ENCODE peak calls at places on chromosome X, in seven cellular contexts. M is AG04450; V is H9; J is HepG2; F is endothelial cell; T is neural progenitor cell; N is CD4-positive, alpha-beta T cell. U is an unnamed sample.
A peak's percentile ranks its signal among the peaks of the same experiment; 100 is the strongest.

GRCh38 chrX:9911479-9911878 is 55.7 kb upstream of the CLDN34 start:
- DNase-seq in M (no peak), V (no peak), J (no peak), F (no peak), T (no peak), N (no peak), U (no peak)

GRCh38 chrX:37455381-37455780 is 106.2 kb downstream of the PRRG1 start:
- DNase-seq in M (no peak), V (no peak), J (no peak), F (no peak), T (no peak), N (no peak), U (no peak)

GRCh38 chrX:71935542-71935941 is 24.9 kb downstream of the NHSL2 start:
- DNase-seq in M (no peak), V (peak; percentile 76), J (no peak), F (no peak), T (peak; percentile 77), N (no peak), U (no peak)

GRCh38 chrX:120517936-120518335 is 42.8 kb downstream of the CUL4B start:
- DNase-seq in M (peak; percentile 21), V (no peak), J (no peak), F (no peak), T (no peak), N (no peak), U (no peak)

GRCh38 chrX:119826399-119826959 is 26.3 kb downstream of the UPF3B start:
- DNase-seq in M (no peak), V (no peak), J (peak; percentile 76), F (no peak), T (no peak), N (no peak), U (no peak)

GRCh38 chrX:25531096-25531495 is 515.3 kb upstream of the ARX start:
- DNase-seq in M (no peak), V (no peak), J (no peak), F (no peak), T (no peak), N (no peak), U (no peak)

GRCh38 chrX:17836830-17837229 is 24.3 kb downstream of the RAI2 start:
- DNase-seq in M (no peak), V (no peak), J (no peak), F (no peak), T (no peak), N (no peak), U (no peak)

GRCh38 chrX:151921292-151921691 is 8.6 kb downstream of the MAGEA4 start:
- DNase-seq in M (no peak), V (no peak), J (no peak), F (no peak), T (no peak), N (no peak), U (no peak)

GRCh38 chrX:135520022-135520552 is 373 bp upstream of the INTS6L start:
- DNase-seq in M (peak; percentile 16), V (no peak), J (no peak), F (peak; percentile 4), T (peak; percentile 16), N (no peak), U (no peak)

GRCh38 chrX:23292979-23293651 is 41.5 kb upstream of the PTCHD1 start:
- DNase-seq in M (no peak), V (no peak), J (no peak), F (no peak), T (no peak), N (no peak), U (no peak)

GRCh38 chrX:24294619-24295018 is 19.2 kb downstream of the SUPT20HL2 start:
- DNase-seq in M (no peak), V (peak; percentile 75), J (no peak), F (peak; percentile 44), T (peak; percentile 76), N (no peak), U (peak; percentile 34)

GRCh38 chrX:47482512-47483309 is at the start of gene ZNF41:
- DNase-seq in M (no peak), V (peak; percentile 84), J (peak; percentile 62), F (peak; percentile 53), T (peak; percentile 76), N (peak; percentile 69), U (peak; percentile 48)

GRCh38 chrX:40201486-40201885 is 103.7 kb upstream of the BCOR start:
- DNase-seq in M (no peak), V (no peak), J (no peak), F (no peak), T (peak; percentile 37), N (no peak), U (no peak)

GRCh38 chrX:42934020-42934701 is 156.2 kb upstream of the PPP1R2C start:
- DNase-seq in M (no peak), V (no peak), J (no peak), F (no peak), T (no peak), N (no peak), U (no peak)

GRCh38 chrX:54492340-54492739 is 3.7 kb downstream of the FGD1 start:
- DNase-seq in M (no peak), V (peak; percentile 34), J (no peak), F (no peak), T (no peak), N (no peak), U (no peak)

GRCh38 chrX:129572422-129572821 is 32.4 kb downstream of the OCRL start:
- DNase-seq in M (no peak), V (no peak), J (no peak), F (no peak), T (no peak), N (no peak), U (no peak)

GRCh38 chrX:44903842-44904530 is 31.0 kb downstream of the KDM6A start:
- DNase-seq in M (no peak), V (no peak), J (no peak), F (no peak), T (no peak), N (no peak), U (no peak)

GRCh38 chrX:44906041-44906440 is 33.1 kb downstream of the KDM6A start:
- DNase-seq in M (no peak), V (no peak), J (no peak), F (no peak), T (no peak), N (no peak), U (no peak)

GRCh38 chrX:44906542-44906941 is 33.6 kb downstream of the KDM6A start:
- DNase-seq in M (no peak), V (no peak), J (no peak), F (no peak), T (no peak), N (no peak), U (no peak)

GRCh38 chrX:44903107-44903506 is 30.1 kb downstream of the KDM6A start:
- DNase-seq in M (peak; percentile 3), V (no peak), J (peak; percentile 50), F (no peak), T (no peak), N (no peak), U (no peak)

DNA sequence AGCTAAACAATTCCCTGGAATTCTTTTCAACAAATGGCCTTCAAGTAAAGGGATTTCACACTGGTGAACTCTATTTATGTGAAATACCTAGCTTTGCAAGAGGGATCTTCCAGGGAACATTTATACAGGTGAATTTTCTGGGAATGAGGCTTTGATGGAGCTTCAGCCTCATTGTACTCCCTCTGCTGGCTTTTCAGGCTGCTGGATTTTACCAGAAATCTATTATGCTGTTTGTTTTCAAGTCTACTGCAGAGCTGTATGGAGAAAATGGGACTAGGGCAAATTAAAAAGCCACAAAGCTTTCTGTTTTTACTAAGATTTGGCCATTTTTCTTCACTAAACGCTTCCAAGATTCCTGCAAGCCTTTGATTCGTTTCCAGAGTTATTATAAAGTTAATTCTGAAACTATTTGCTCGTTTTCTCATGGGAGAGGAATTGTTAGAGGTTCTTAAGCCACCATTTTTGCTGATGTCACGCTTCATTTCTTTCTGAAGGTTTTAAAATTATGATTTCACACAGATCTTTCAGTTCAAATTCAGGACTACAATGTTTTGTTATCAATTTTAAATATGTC is 31.6 kb downstream of the KDM6A start:
- DNase-seq in M (no peak), V (no peak), J (no peak), F (no peak), T (peak; percentile 41), N (no peak), U (no peak)
- TF ChIP-seq CTCF in M (peak; percentile 35), V (peak; percentile 35), J (no peak), F (no peak), T (peak; percentile 26), N (no peak), U (no peak)

DNA sequence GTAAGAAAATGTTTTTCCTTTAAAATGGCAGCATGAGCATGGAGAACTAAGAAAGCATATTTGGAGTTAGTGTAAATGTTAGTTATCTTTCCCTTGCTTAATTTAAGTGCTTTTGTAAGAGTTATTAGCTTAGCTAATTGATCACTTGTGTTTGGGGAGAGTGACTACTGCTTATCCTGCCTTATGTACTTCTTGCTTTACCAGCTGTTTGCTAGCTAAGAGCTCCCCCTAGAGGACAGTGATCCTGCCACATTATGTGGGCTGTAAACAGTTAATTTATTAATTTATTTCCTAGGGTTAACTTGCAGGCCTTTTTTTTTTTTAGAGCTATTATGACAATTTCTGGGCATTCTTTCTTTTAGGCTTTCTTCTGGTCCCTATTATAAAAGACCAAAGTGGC is 435.8 kb downstream of the MAGEB5 start:
- DNase-seq in M (no peak), V (no peak), J (no peak), F (no peak), T (no peak), N (no peak), U (no peak)
- TF ChIP-seq CTCF in M (no peak), V (peak; percentile 59), J (no peak), F (no peak), T (no peak), N (no peak), U (peak; percentile 24)

DNA sequence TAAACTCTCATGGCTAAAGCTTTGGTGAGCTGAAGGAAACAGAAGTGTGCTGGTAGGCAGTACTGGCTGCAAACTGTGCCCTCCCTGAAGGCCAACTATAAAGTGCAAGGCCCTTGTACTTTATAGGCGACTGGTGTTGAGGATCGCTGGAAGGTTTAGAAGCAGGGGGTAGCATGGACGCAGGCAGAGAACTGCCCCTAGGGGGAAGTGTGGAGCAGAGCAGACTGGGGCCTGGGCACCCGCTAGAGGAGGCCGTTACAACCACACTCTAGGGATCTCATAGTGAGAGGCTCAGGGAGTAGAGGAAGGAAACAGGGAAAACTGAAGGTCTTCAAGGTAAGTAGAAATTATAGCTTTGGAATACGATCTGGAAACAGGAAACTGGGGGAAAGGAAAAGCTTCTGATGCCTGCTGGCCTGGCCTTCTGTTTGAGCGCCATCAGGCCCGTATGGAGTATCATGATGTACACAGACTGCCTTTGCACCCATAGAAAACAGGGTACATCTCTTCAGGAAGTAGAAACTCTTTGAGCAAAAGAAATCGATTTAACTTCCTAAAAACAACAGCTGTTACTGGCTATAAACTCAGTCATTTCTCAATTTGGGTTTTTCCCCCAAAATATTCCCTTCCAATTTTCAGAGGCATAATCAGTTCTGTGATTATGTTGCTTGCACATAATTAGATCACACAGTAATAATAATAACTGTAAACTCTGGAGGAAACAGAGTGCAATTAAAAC is 23.9 kb upstream of the TMSB4X start:
- DNase-seq in M (no peak), V (peak; percentile 83), J (peak; percentile 26), F (peak; percentile 63), T (peak; percentile 74), N (peak; percentile 61), U (peak; percentile 40)
- TF ChIP-seq CTCF in M (no peak), V (peak; percentile 75), J (peak; percentile 61), F (peak; percentile 28), T (peak; percentile 76), N (peak; percentile 66), U (peak; percentile 46)

GRCh38 chrX:132294776-132295495 is 75.7 kb upstream of the RAP2C start:
- DNase-seq in M (no peak), V (no peak), J (no peak), F (no peak), T (no peak), N (no peak), U (no peak)

GRCh38 chrX:132294192-132294591 is 74.9 kb upstream of the RAP2C start:
- DNase-seq in M (no peak), V (no peak), J (no peak), F (no peak), T (no peak), N (no peak), U (no peak)

GRCh38 chrX:132292753-132293152 is 73.5 kb upstream of the RAP2C start:
- DNase-seq in M (peak; percentile 15), V (peak; percentile 32), J (peak; percentile 57), F (peak; percentile 9), T (peak; percentile 70), N (no peak), U (peak; percentile 28)
- TF ChIP-seq CTCF in M (peak; percentile 51), V (peak; percentile 84), J (peak; percentile 77), F (peak; percentile 69), T (peak; percentile 73), N (peak; percentile 61), U (peak; percentile 87)